ENCODE peak calls at places on chromosomes 5 and 9, in ten cellular contexts. N, E, S, V, F, I, Z, J, Q and O are unnamed samples.

GRCh38 chr9:106906129-106906528 is 43.2 kb downstream of the ZNF462 start:
- DNase-seq in I (no peak), Q (no peak), E (no peak), J (no peak), Z (no peak), V (no peak), F (no peak), S (no peak), N (no peak), O (no peak)

GRCh38 chr5:31502506-31502905 is 29.4 kb downstream of the DROSHA start:
- DNase-seq in Q (no peak), E (no peak), F (no peak), I (no peak), S (peak; percentile 18), J (no peak), V (no peak), Z (no peak), N (no peak), O (no peak)

GRCh38 chr5:54646285-54647101 is 128.9 kb downstream of the SNX18 start:
- DNase-seq in E (peak; percentile 72), S (peak; percentile 81), J (peak; percentile 95), Z (peak; percentile 79), V (no peak), N (peak; percentile 81), I (peak; percentile 92), F (no peak), Q (peak; percentile 55), O (peak; percentile 36)

GRCh38 chr5:141800629-141801028 is 77.6 kb downstream of the PCDH1 start:
- DNase-seq in N (no peak), F (no peak), V (no peak), E (no peak), J (no peak), I (no peak), Z (no peak), S (no peak), Q (no peak), O (no peak)

GRCh38 chr9:75941066-75941465 is 50.6 kb downstream of the PCSK5 start:
- DNase-seq in S (no peak), J (no peak), I (no peak), V (no peak), F (no peak), Q (no peak), E (peak; percentile 71), Z (no peak), N (no peak), O (no peak)

GRCh38 chr9:133782157-133783130 is 44.3 kb upstream of the SARDH start:
- DNase-seq in V (peak; percentile 34), Z (peak; percentile 56), J (peak; percentile 69), E (peak; percentile 76), Q (peak; percentile 13), S (peak; percentile 62), F (peak; percentile 75), N (peak; percentile 75), I (peak; percentile 76), O (peak; percentile 63)

GRCh38 chr9:121684381-121685145 is 33.1 kb downstream of the DAB2IP start:
- DNase-seq in N (peak; percentile 64), V (no peak), S (no peak), J (peak; percentile 59), Z (no peak), Q (no peak), F (peak; percentile 60), E (peak; percentile 62), I (peak; percentile 79), O (peak; percentile 48)

GRCh38 chr9:135791431-135792267 is 89.7 kb downstream of the KCNT1 start:
- DNase-seq in F (no peak), J (no peak), Z (no peak), E (no peak), Q (no peak), V (no peak), N (no peak), S (no peak), I (peak; percentile 52), O (no peak)

GRCh38 chr5:123351315-123351714 is 71.9 kb downstream of the CEP120 start:
- DNase-seq in F (no peak), I (no peak), E (no peak), Z (no peak), J (no peak), N (no peak), S (peak; percentile 69), Q (no peak), V (no peak), O (no peak)

GRCh38 chr5:136511046-136511445 is 145.7 kb upstream of the TRPC7 start:
- DNase-seq in Z (no peak), I (no peak), N (no peak), F (no peak), Q (no peak), E (no peak), S (no peak), V (no peak), J (no peak), O (no peak)

GRCh38 chr5:160287378-160288051 is 24.8 kb downstream of the CCNJL start:
- DNase-seq in E (peak; percentile 54), S (no peak), V (peak; percentile 62), Z (no peak), Q (no peak), J (no peak), I (peak; percentile 85), F (no peak), N (peak; percentile 81), O (no peak)
- TF ChIP-seq POLR2A in E (no peak), S (no peak), V (no peak), Z (no peak), Q (no peak), J (no peak), I (no peak), F (peak; percentile 12), N (no peak), O (no peak)

GRCh38 chr5:126777257-126777973 is 479 bp downstream of the LMNB1 start:
- DNase-seq in Z (peak; percentile 25), V (peak; percentile 9), N (peak; percentile 67), F (no peak), E (peak; percentile 64), J (peak; percentile 78), Q (peak; percentile 9), S (peak; percentile 61), I (peak; percentile 80), O (no peak)
- TF ChIP-seq POLR2A in Z (no peak), V (no peak), N (no peak), F (no peak), E (no peak), J (peak; percentile 13), Q (no peak), S (no peak), I (no peak), O (peak; percentile 25)

DNA sequence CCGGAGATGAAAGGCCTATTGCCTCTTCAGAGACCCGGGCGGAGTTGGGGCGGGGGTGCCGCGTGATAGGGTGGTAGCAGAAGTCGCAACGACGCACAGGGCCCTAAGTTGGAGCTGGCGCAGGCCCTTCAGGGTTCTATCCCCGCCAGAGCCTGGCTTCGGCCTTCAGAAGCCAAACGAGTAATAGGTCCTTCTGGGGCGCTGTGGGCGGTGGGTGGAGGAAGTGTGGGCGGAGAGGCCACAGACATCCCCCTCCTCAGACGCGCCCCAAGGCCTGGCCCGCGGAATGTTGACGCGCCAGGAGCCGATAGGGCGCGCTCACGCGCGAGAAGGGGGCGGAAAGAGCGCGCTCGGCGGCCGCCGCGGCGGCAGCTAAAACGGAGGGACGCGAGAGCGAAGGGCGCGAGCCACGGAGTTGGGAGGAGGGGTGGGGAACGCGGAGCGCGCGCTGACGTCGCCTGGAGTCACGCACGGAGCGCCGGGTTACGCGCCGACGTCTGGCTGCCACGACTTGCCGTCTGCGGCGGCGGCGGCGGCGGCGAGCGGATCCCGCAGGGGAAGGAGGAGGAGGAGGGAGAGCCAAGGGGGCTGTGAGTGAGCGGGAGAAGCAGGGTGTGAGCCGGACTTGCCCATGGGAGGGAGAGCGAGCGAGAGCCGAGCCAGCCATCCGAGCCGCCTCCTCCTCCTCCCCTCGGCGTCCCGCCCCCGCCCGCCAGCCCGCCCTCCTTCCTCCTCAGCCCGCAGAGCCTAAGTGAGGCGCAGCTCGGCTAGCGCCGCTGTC is 6.4 kb upstream of the PURA start:
- DNase-seq in F (peak; percentile 92), V (peak; percentile 80), I (peak; percentile 97), J (peak; percentile 96), S (peak; percentile 93), Z (peak; percentile 87), N (peak; percentile 97), E (peak; percentile 95), Q (peak; percentile 88), O (peak; percentile 89)
- TF ChIP-seq POLR2A in F (peak; percentile 76), V (peak; percentile 81), I (peak; percentile 5), J (peak; percentile 52), S (peak; percentile 69), Z (no peak), N (peak; percentile 90), E (peak; percentile 86), Q (peak; percentile 91), O (peak; percentile 86)

GRCh38 chr9:112380771-112381181 is 868 bp downstream of the HSDL2 start:
- DNase-seq in Z (no peak), I (no peak), F (no peak), N (no peak), J (peak; percentile 52), Q (peak; percentile 25), E (no peak), V (peak; percentile 42), S (peak; percentile 29), O (no peak)
- TF ChIP-seq POLR2A in Z (no peak), I (no peak), F (no peak), N (no peak), J (no peak), Q (peak; percentile 27), E (no peak), V (peak; percentile 74), S (no peak), O (peak; percentile 43)

DNA sequence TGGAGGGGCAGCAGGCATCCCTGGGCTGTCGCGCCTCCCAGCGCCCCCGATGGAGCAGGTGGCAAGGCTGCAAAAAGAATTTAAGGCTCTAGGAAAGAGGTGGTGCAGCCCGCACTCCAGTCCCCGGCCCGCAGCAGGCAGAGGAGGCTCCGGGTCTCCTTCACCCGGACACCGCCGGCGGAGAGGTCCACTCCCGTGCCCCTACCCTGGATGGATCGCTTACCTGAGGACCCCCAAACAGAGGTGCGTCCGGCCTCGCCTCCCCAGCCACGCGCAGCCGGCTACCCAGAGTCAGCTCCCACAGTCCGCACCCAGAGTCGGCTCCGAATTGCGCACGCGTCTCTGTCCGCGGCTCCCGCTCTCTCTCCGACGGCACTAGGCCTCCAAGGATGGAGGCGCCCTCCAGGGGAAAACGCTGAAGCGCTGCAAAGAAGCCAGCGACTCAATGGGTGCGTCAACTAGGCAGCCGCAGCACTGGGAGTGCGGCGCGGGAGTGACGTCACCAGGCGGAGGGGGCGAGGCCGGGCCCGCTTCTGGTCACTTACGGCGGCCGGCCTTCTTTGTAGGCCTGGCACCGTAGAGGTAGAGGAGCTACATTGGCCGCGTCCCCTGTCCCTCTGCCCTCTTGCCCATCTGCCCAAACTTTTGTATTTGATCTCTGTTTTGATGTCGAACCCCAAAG is at the start of gene ELP1:
- DNase-seq in N (peak; percentile 95), Z (peak; percentile 87), E (peak; percentile 95), S (peak; percentile 94), J (peak; percentile 96), V (peak; percentile 93), I (peak; percentile 96), Q (peak; percentile 79), F (peak; percentile 76), O (peak; percentile 79)
- TF ChIP-seq POLR2A in N (peak; percentile 54), Z (no peak), E (peak; percentile 66), S (peak; percentile 50), J (peak; percentile 25), V (peak; percentile 46), I (no peak), Q (peak; percentile 24), F (peak; percentile 74), O (peak; percentile 74)

DNA sequence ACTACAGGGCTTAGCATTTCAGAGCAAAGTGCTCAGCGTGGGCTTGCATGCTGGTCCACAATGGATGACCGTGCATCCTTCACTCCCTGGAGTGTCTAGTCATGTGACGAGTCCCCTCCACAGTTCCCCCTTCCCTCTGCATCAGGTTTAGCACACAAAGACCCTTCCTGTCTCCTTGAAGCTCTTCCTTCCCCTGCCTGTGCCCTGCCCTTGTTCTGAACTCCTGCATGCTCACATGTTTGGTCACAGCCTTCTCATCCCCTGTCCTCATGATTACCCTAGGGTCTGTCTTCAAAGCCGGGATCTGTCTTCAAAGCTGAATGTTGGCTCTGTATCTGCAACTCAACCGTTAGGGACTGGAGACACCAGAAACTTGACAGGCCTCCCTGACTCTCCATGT is 388.9 kb downstream of the SEMA5A start:
- DNase-seq in N (no peak), F (no peak), V (no peak), S (no peak), E (no peak), Z (no peak), I (no peak), J (no peak), Q (no peak), O (no peak)
- TF ChIP-seq POLR2A in N (no peak), F (no peak), V (no peak), S (no peak), E (no peak), Z (no peak), I (no peak), J (no peak), Q (no peak), O (no peak)